ENCODE peak calls at places on chromosomes 6 and 20, in seven cellular contexts. K is neural progenitor cell, Y is neuronal stem cell, S is Karpas-422, C is HepG2, H is HCT116, F is H1. A is an unnamed sample.

GRCh38 chr20:20782221-20782620 is 69.8 kb upstream of the RALGAPA2 start:
- DNase-seq in K (no peak), F (no peak), H (no peak), S (no peak), C (no peak), Y (no peak), A (no peak)

GRCh38 chr6:89675949-89676753 is 37.6 kb upstream of the LYRM2 start:
- DNase-seq in K (no peak), S (no peak), F (no peak), Y (no peak), C (no peak), H (no peak), A (peak)

GRCh38 chr6:48136856-48137255 is 25.9 kb upstream of the PTCHD4 start:
- DNase-seq in Y (no peak), F (no peak), K (no peak), S (no peak), H (no peak), C (no peak), A (peak)

GRCh38 chr6:160368670-160369069 is 20.5 kb downstream of the SLC22A3 start:
- DNase-seq in H (no peak), C (no peak), Y (no peak), S (no peak), K (no peak), F (no peak), A (no peak)

GRCh38 chr6:34362909-34363713 is 29.4 kb downstream of the NUDT3 start:
- DNase-seq in F (no peak), S (peak), H (no peak), K (no peak), C (peak), Y (no peak), A (no peak)

GRCh38 chr6:28107506-28107905 is 16.9 kb upstream of the ZSCAN16 start:
- DNase-seq in Y (no peak), F (no peak), S (no peak), C (no peak), H (no peak), K (peak), A (no peak)

GRCh38 chr6:107361568-107362270 is 97.6 kb downstream of the PDSS2 start:
- DNase-seq in H (no peak), F (no peak), C (peak), Y (no peak), K (peak), S (no peak), A (peak)

GRCh38 chr20:33753763-33754162 is 22.0 kb downstream of the ZNF341 start:
- DNase-seq in K (no peak), C (no peak), S (no peak), Y (no peak), F (no peak), H (no peak), A (peak)

GRCh38 chr6:79668381-79668780 is 37.3 kb downstream of the SH3BGRL2 start:
- DNase-seq in F (no peak), C (no peak), K (no peak), S (no peak), H (no peak), Y (no peak), A (no peak)

GRCh38 chr6:150631283-150631981 is 31.7 kb downstream of the PLEKHG1 start:
- DNase-seq in C (no peak), K (no peak), S (peak), F (no peak), H (no peak), Y (no peak), A (no peak)

GRCh38 chr6:108897371-108897770 is 49.1 kb downstream of the ARMC2 start:
- DNase-seq in H (peak), K (no peak), Y (no peak), C (no peak), S (no peak), F (no peak), A (peak)

GRCh38 chr6:166084951-166085350 is 82.7 kb downstream of the TBXT start:
- DNase-seq in K (no peak), C (no peak), H (no peak), S (no peak), F (no peak), Y (no peak), A (no peak)

GRCh38 chr6:13190391-13190790 is 137.9 kb downstream of the TBC1D7 start:
- DNase-seq in F (no peak), S (no peak), C (no peak), K (no peak), Y (no peak), H (no peak), A (peak)

GRCh38 chr6:77561768-77562314 is 91.0 kb upstream of the MEI4 start:
- DNase-seq in Y (no peak), F (no peak), C (no peak), H (no peak), K (no peak), S (no peak), A (no peak)

GRCh38 chr6:52020961-52021570 is 66.3 kb downstream of the PKHD1 start:
- DNase-seq in S (peak), C (peak), H (peak), F (no peak), K (peak), Y (peak), A (peak)

GRCh38 chr6:26104457-26105108 is 17.4 kb downstream of the HFE start:
- DNase-seq in Y (no peak), C (peak), S (no peak), K (no peak), H (peak), F (peak), A (no peak)

GRCh38 chr6:17877196-17877889 is 110.1 kb downstream of the KIF13A start:
- DNase-seq in C (no peak), K (no peak), Y (no peak), F (no peak), H (no peak), S (no peak), A (no peak)

GRCh38 chr20:391041-391711 is 10.6 kb downstream of the TRIB3 start:
- DNase-seq in S (no peak), Y (no peak), H (no peak), K (no peak), C (no peak), F (no peak), A (no peak)

GRCh38 chr6:90319979-90320667 is 23.5 kb upstream of the BACH2 start:
- DNase-seq in Y (no peak), K (no peak), H (no peak), C (no peak), F (no peak), S (no peak), A (no peak)

GRCh38 chr6:55980627-55981211 is 105.3 kb upstream of the BMP5 start:
- DNase-seq in C (peak), F (peak), Y (peak), S (peak), H (peak), K (peak), A (peak)

GRCh38 chr6:70150521-70150920 is 152.4 kb downstream of the COL9A1 start:
- DNase-seq in Y (no peak), C (no peak), K (no peak), H (no peak), F (no peak), S (no peak), A (no peak)

GRCh38 chr6:37456816-37457560 is 24.0 kb downstream of the CMTR1 start:
- DNase-seq in F (no peak), S (no peak), Y (no peak), C (no peak), H (no peak), K (no peak), A (no peak)

GRCh38 chr20:51461306-51461705 is 81.2 kb downstream of the NFATC2 start:
- DNase-seq in S (peak), F (no peak), K (no peak), C (no peak), Y (no peak), H (no peak), A (no peak)

GRCh38 chr6:118770112-118770788 is 118.9 kb upstream of the CEP85L start:
- DNase-seq in K (no peak), S (no peak), Y (no peak), F (no peak), H (no peak), C (no peak), A (no peak)

GRCh38 chr20:16229813-16230212 is 343.4 kb downstream of the KIF16B start:
- DNase-seq in S (no peak), K (no peak), C (no peak), F (no peak), H (no peak), Y (no peak), A (no peak)

GRCh38 chr20:62628691-62629090 is 13.6 kb upstream of the SLCO4A1 start:
- DNase-seq in F (no peak), H (no peak), Y (no peak), C (no peak), K (no peak), S (no peak), A (peak)

GRCh38 chr20:63704749-63705117 is 3.0 kb downstream of the ARFRP1 start:
- DNase-seq in C (no peak), F (no peak), Y (no peak), S (no peak), H (no peak), K (no peak), A (no peak)

GRCh38 chr6:117559299-117559698 is 43.0 kb downstream of the GOPC start:
- DNase-seq in S (no peak), H (no peak), K (no peak), Y (no peak), F (no peak), C (no peak), A (no peak)

GRCh38 chr6:169453221-169453620 is 199.6 kb upstream of the THBS2 start:
- DNase-seq in F (no peak), K (no peak), S (no peak), Y (no peak), C (no peak), H (no peak), A (no peak)

GRCh38 chr20:38298768-38299288 is 5.1 kb upstream of the BPI start:
- DNase-seq in H (no peak), F (no peak), Y (no peak), K (no peak), C (no peak), S (no peak), A (no peak)

GRCh38 chr20:56964886-56965285 is 301.6 kb downstream of the BMP7 start:
- DNase-seq in K (no peak), H (no peak), Y (no peak), S (no peak), F (no peak), C (no peak), A (no peak)

GRCh38 chr20:8829232-8829631 is 239.7 kb upstream of the PLCB4 start:
- DNase-seq in Y (no peak), K (no peak), F (no peak), S (no peak), C (no peak), H (no peak), A (no peak)

GRCh38 chr6:30260036-30260504 is 46.9 kb upstream of the TRIM26 start:
- DNase-seq in H (no peak), K (no peak), F (peak), Y (peak), S (no peak), C (no peak), A (no peak)

DNA sequence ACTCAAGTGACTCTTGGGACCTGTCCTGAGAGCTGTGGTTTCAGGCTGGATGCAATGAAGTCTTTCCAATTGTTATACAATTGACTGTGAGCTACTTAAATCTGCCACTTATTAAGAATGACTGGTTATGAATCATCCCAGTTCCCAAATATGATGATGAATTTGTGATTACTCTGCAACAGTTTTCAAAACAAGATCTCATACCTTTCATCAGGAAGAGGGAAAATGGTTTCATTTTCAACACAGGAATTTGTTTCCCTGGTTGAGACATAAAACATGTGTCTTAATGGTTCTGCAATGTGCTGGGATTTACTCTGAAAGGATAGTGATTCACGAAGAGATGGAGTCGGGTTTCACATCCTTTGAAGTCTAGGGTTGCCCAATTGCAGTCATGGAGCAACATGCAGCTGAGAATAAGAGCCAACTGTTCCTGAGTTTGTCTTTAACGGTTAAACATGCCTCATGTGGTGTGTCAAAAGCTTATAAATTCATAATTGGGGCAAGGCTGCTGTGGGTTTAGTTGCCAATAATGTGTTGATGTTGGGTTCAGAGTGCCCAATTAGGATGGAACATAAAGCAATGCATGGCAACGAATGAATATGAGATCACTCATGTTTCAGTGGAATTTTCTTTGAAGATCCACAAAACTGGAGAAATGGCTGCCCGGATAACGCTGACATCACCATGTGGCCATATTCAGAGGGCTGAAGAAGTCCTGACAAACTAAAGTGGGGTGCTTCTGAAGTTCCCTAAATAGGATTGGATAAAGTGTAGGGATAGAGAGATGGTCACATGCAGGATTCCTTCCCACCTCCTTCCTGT is 41.0 kb downstream of the CYP24A1 start:
- DNase-seq in C (peak), K (peak), F (no peak), Y (peak), H (peak), S (no peak), A (peak)
- H3K9ac ChIP-seq in C (peak), K (no peak), F (no peak), Y (no peak), H (peak), S (no peak), A (peak)

DNA sequence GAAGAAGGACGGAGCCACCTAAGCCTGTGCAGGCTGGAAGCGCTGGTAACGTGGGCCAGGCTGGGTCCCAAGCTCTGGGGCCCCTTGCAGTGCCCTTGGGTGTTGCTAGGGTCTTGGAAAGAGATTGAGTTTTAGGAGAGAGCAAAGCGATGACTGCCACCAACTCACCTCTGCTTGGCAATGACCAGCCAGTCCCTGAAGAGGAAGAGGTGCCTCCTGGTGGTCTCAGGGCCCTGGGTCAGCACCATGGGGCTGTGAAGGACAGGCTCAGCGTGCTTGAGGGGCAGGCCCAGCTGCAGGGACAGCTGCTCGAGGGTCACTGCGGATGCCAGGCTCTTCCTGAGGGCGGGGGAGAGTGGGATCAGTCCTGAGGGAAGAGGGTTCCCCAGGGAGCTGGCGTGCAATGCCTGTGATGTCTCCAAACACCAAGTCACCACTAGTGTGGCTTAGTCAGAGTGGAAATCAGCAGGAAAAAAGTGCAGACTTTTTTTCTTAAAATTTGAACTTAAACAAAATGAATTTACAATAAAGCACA is 50.8 kb upstream of the TAGAP start:
- DNase-seq in F (no peak), C (no peak), K (no peak), S (no peak), Y (no peak), H (no peak), A (no peak)
- H2AFZ ChIP-seq in F (no peak), C (no peak), K (no peak), S (no peak), Y (no peak), H (no peak), A (no peak)

DNA sequence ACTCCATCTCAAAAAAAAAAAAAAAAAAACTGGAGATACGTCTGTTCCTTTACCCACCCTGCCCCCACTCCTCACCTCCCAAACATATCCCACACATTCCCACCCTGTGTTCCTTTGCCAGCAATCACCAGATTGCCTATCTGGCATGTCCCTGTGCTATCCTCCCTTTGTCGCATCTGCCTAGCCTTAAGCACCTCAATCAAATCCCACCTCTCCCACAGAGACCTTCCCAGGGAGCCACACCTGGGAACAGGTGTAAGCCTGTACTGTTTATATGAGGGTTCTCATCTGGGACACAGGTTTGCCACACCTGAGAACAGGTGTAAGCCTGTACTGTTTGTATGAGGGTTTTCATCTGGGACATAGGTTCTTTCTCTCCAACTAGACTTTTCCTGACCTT is 16.8 kb downstream of the WFDC3 start:
- DNase-seq in Y (no peak), K (no peak), H (no peak), F (no peak), S (no peak), C (no peak), A (no peak)
- H3K9ac ChIP-seq in Y (no peak), K (no peak), H (no peak), F (no peak), S (no peak), C (no peak), A (no peak)

DNA sequence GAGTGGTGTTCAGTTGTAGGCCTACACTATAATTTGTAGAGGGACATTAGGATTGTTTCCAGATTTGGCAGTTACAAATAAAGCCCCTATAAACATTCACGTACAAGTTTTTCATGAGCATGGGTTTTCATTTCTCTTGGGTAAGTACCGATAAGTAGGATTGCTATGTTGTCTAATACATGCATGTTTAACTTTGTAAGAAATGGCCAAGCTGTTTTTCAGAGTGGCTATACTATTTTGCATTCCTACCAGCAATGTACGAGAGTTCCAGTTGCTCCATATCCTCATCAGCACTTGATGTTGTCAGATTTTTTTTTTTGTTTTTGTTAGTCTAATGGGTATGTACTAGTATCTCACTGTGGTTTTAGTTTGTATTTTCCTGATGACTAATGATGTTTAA is 11.2 kb upstream of the APCDD1L start:
- DNase-seq in Y (no peak), C (no peak), S (no peak), F (no peak), H (no peak), K (no peak), A (no peak)
- H2AFZ ChIP-seq in Y (no peak), C (no peak), S (no peak), F (no peak), H (no peak), K (no peak), A (no peak)

DNA sequence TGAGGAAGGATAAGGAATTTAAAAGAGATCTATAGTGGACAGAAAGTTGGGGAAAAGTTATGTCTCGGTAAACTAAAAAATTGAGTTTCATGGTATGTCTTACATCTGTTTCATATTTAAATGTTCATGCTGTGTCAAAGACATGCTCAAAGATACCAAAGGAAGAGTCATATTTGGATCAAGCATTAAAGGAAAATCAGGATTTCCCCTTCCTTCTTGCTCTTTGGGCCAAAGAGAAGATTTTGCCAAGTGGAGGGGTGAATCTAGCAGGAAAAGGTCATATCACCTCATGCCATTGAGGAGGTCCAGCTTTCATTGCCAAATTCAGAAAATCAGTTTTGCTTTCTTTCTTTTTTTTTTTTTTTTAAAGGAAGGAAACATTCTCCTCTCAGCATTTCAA is 192.4 kb downstream of the OGFRL1 start:
- DNase-seq in F (no peak), K (no peak), C (no peak), Y (no peak), S (no peak), H (no peak), A (no peak)
- H3K9ac ChIP-seq in F (no peak), K (no peak), C (no peak), Y (no peak), S (no peak), H (no peak), A (no peak)